ENCODE peak calls at places on chromosomes 4 and X, in seven cellular contexts. U, X, Z, Y, Q, I and G are unnamed samples.

GRCh38 chr4:5773271-5773555 is 62.2 kb downstream of the EVC start:
- DNase-seq in U (no peak), X (no peak), Z (no peak), Y (peak), Q (no peak), I (peak), G (no peak)

GRCh38 chr4:140116442-140117104 is 37.4 kb downstream of the MAML3 start:
- DNase-seq in U (peak), X (no peak), Z (peak), Y (no peak), Q (no peak), I (peak), G (no peak)

GRCh38 chr4:102223461-102223860 is 121.8 kb downstream of the SLC39A8 start:
- DNase-seq in U (no peak), X (no peak), Z (no peak), Y (no peak), Q (no peak), I (no peak), G (no peak)

GRCh38 chr4:186630128-186630527 is 74.8 kb upstream of the MTNR1A start:
- DNase-seq in U (no peak), X (no peak), Z (no peak), Y (no peak), Q (no peak), I (no peak), G (no peak)

GRCh38 chrX:54180403-54180802 is 2.7 kb downstream of the FAM120C start:
- DNase-seq in U (no peak), X (no peak), Z (no peak), Y (no peak), Q (no peak), I (no peak), G (no peak)

GRCh38 chr4:3388461-3389185 is 53.1 kb upstream of the HGFAC start:
- DNase-seq in U (peak), X (no peak), Z (peak), Y (no peak), Q (peak), I (peak), G (peak)

GRCh38 chrX:69603566-69604194 is 12.2 kb upstream of the EDA start:
- DNase-seq in U (no peak), X (no peak), Z (no peak), Y (no peak), Q (no peak), I (peak), G (no peak)

GRCh38 chr4:90027565-90027964 is 99.6 kb upstream of the CCSER1 start:
- DNase-seq in U (peak), X (no peak), Z (no peak), Y (no peak), Q (no peak), I (no peak), G (no peak)

GRCh38 chrX:122703762-122704161 is 480.3 kb upstream of the GRIA3 start:
- DNase-seq in U (no peak), X (no peak), Z (no peak), Y (no peak), Q (no peak), I (peak), G (no peak)

GRCh38 chr4:88138561-88138960 is 19.9 kb downstream of the ABCG2 start:
- DNase-seq in U (no peak), X (no peak), Z (no peak), Y (no peak), Q (peak), I (peak), G (no peak)

GRCh38 chr4:176193898-176194297 is 1.5 kb downstream of the SPATA4 start:
- DNase-seq in U (no peak), X (no peak), Z (no peak), Y (no peak), Q (peak), I (no peak), G (no peak)

GRCh38 chr4:6271701-6272465 is 2.2 kb downstream of the WFS1 start:
- DNase-seq in U (no peak), X (no peak), Z (no peak), Y (no peak), Q (no peak), I (no peak), G (no peak)

GRCh38 chr4:56909083-56909981 is 1.6 kb downstream of the REST start:
- DNase-seq in U (peak), X (peak), Z (peak), Y (peak), Q (peak), I (no peak), G (no peak)

GRCh38 chr4:140158234-140159030 is 4.4 kb upstream of the MAML3 start:
- DNase-seq in U (peak), X (no peak), Z (peak), Y (peak), Q (no peak), I (no peak), G (no peak)

GRCh38 chr4:121140712-121141111 is 23.4 kb downstream of the TNIP3 start:
- DNase-seq in U (no peak), X (no peak), Z (no peak), Y (no peak), Q (no peak), I (no peak), G (no peak)

GRCh38 chr4:157713342-157713741 is 459.5 kb downstream of the GASK1B start:
- DNase-seq in U (no peak), X (no peak), Z (no peak), Y (peak), Q (no peak), I (no peak), G (no peak)

GRCh38 chrX:68992998-68993397 is 164.2 kb downstream of the EFNB1 start:
- DNase-seq in U (no peak), X (no peak), Z (no peak), Y (no peak), Q (no peak), I (no peak), G (no peak)

GRCh38 chr4:104491396-104491821 is 3.3 kb downstream of the CXXC4 start:
- DNase-seq in U (no peak), X (no peak), Z (no peak), Y (peak), Q (no peak), I (no peak), G (no peak)

GRCh38 chrX:19515615-19516105 is 352 bp upstream of the MAP3K15 start:
- DNase-seq in U (no peak), X (no peak), Z (no peak), Y (no peak), Q (no peak), I (no peak), G (no peak)

GRCh38 chr4:173185832-173186545 is 17.4 kb downstream of the GALNT7 start:
- DNase-seq in U (no peak), X (no peak), Z (peak), Y (no peak), Q (no peak), I (no peak), G (no peak)

GRCh38 chr4:68271851-68272756 is 26.6 kb upstream of the TMPRSS11B start:
- DNase-seq in U (peak), X (no peak), Z (peak), Y (no peak), Q (peak), I (peak), G (no peak)

GRCh38 chr4:155353923-155354540 is 22.7 kb downstream of the MAP9 start:
- DNase-seq in U (peak), X (no peak), Z (peak), Y (peak), Q (no peak), I (no peak), G (no peak)

GRCh38 chrX:16788477-16788876 is 2.2 kb downstream of the TXLNG start:
- DNase-seq in U (no peak), X (no peak), Z (no peak), Y (no peak), Q (no peak), I (no peak), G (no peak)

GRCh38 chr4:15882675-15883086 is 55.9 kb downstream of the FGFBP1 start:
- DNase-seq in U (peak), X (peak), Z (peak), Y (peak), Q (peak), I (peak), G (no peak)

GRCh38 chr4:167906851-167907250 is 185.5 kb upstream of the ANXA10 start:
- DNase-seq in U (no peak), X (no peak), Z (no peak), Y (no peak), Q (no peak), I (no peak), G (no peak)

GRCh38 chr4:62683799-62684566 is 1483.9 kb downstream of the ADGRL3 start:
- DNase-seq in U (no peak), X (no peak), Z (no peak), Y (peak), Q (no peak), I (no peak), G (no peak)

GRCh38 chr4:137471461-137471860 is 60.8 kb downstream of the PCDH18 start:
- DNase-seq in U (no peak), X (no peak), Z (no peak), Y (no peak), Q (no peak), I (no peak), G (no peak)

GRCh38 chr4:165580379-165580905 is 201.6 kb downstream of the CPE start:
- DNase-seq in U (no peak), X (no peak), Z (no peak), Y (peak), Q (peak), I (peak), G (no peak)

GRCh38 chrX:133838761-133839676 is 146.4 kb downstream of the GPC3 start:
- DNase-seq in U (peak), X (peak), Z (peak), Y (peak), Q (no peak), I (peak), G (no peak)

GRCh38 chr4:126124817-126125216 is 810.1 kb downstream of the FAT4 start:
- DNase-seq in U (no peak), X (no peak), Z (no peak), Y (no peak), Q (no peak), I (no peak), G (no peak)

GRCh38 chr4:7128651-7129050 is 60.8 kb upstream of the GRPEL1 start:
- DNase-seq in U (no peak), X (no peak), Z (no peak), Y (no peak), Q (no peak), I (no peak), G (no peak)

GRCh38 chr4:78666830-78667258 is 109.3 kb upstream of the BMP2K start:
- DNase-seq in U (peak), X (no peak), Z (no peak), Y (no peak), Q (no peak), I (no peak), G (no peak)

GRCh38 chrX:119981286-119982070 is 37.9 kb upstream of the NKAP start:
- DNase-seq in U (peak), X (no peak), Z (peak), Y (peak), Q (no peak), I (peak), G (no peak)

GRCh38 chr4:170464614-170465197 is 374.9 kb upstream of the AADAT start:
- DNase-seq in U (no peak), X (no peak), Z (no peak), Y (no peak), Q (no peak), I (no peak), G (no peak)

GRCh38 chr4:145485120-145485519 is 3.5 kb downstream of the SMAD1 start:
- DNase-seq in U (no peak), X (no peak), Z (no peak), Y (no peak), Q (no peak), I (no peak), G (no peak)

GRCh38 chr4:125315571-125316390 is 1.0 kb downstream of the FAT4 start:
- DNase-seq in U (no peak), X (no peak), Z (no peak), Y (peak), Q (no peak), I (no peak), G (no peak)

GRCh38 chrX:15310117-15310516 is 5.3 kb downstream of the ASB11 start:
- DNase-seq in U (no peak), X (no peak), Z (no peak), Y (no peak), Q (no peak), I (no peak), G (no peak)

GRCh38 chr4:25551608-25552007 is 104.0 kb upstream of the SLC34A2 start:
- DNase-seq in U (no peak), X (no peak), Z (no peak), Y (no peak), Q (no peak), I (no peak), G (no peak)

GRCh38 chrX:124940536-124940935 is 379.1 kb upstream of the TEX13C start:
- DNase-seq in U (no peak), X (no peak), Z (no peak), Y (no peak), Q (no peak), I (no peak), G (no peak)